ENCODE peak calls at places on chromosomes 4 and X, in five cellular contexts. C is NCI-H2081; S is activated CD8-positive, alpha-beta memory T cell treated with anti-CD3 and anti-CD28 coated beads for 4 hours; M is NB4; B is KG1. Z is an unnamed sample.

GRCh38 chrX:53598169-53598568 is 88.3 kb downstream of the HUWE1 start:
- DNase-seq in C (no peak), S (no peak), M (no peak), B (no peak), Z (no peak)

GRCh38 chr4:170591076-170591475 is 501.3 kb upstream of the AADAT start:
- DNase-seq in C (no peak), S (no peak), M (no peak), B (no peak), Z (no peak)

GRCh38 chr4:98688416-98689290 is 30.2 kb upstream of the TSPAN5 start:
- DNase-seq in C (no peak), S (no peak), M (peak), B (no peak), Z (no peak)

GRCh38 chr4:170386511-170386910 is 296.8 kb upstream of the AADAT start:
- DNase-seq in C (no peak), S (no peak), M (no peak), B (no peak), Z (no peak)

GRCh38 chrX:87006561-87006960 is 511.0 kb upstream of the KLHL4 start:
- DNase-seq in C (no peak), S (no peak), M (no peak), B (no peak), Z (no peak)

GRCh38 chr4:108210989-108211725 is 42.4 kb upstream of the LEF1 start:
- DNase-seq in C (no peak), S (no peak), M (no peak), B (no peak), Z (no peak)

GRCh38 chr4:77576351-77576750 is 29.3 kb upstream of the CXCL13 start:
- DNase-seq in C (no peak), S (no peak), M (no peak), B (no peak), Z (no peak)

GRCh38 chr4:119816473-119816872 is 187.9 kb upstream of the PDE5A start:
- DNase-seq in C (no peak), S (no peak), M (no peak), B (no peak), Z (no peak)

Z was measured in CMK.